ENCODE peak calls at places on chromosomes 5 and 9, in four cellular contexts. U is ELR; A is CD8-positive, alpha-beta T cell; Q is NCI-H2081. G is an unnamed sample.

GRCh38 chr5:176719113-176719814 is 72.0 kb downstream of the TSPAN17 start:
- DNase-seq in U (no peak), A (no peak), Q (no peak), G (no peak)

GRCh38 chr5:73540192-73540591 is 25.2 kb downstream of the ANKRA2 start:
- DNase-seq in U (peak), A (no peak), Q (no peak), G (peak)

GRCh38 chr9:105625088-105625487 is 37.2 kb upstream of the TAL2 start:
- DNase-seq in U (no peak), A (no peak), Q (no peak), G (no peak)

GRCh38 chr9:110714314-110714713 is 45.7 kb downstream of the MUSK start:
- DNase-seq in U (peak), A (no peak), Q (no peak), G (no peak)

GRCh38 chr5:56549096-56549886 is 266.1 kb upstream of the MAP3K1 start:
- DNase-seq in U (no peak), A (no peak), Q (no peak), G (no peak)

GRCh38 chr9:3894764-3895163 is 369.0 kb upstream of the RFX3 start:
- DNase-seq in U (peak), A (no peak), Q (no peak), G (peak)

GRCh38 chr5:5822729-5823257 is 400.3 kb downstream of the ICE1 start:
- DNase-seq in U (no peak), A (no peak), Q (no peak), G (no peak)

GRCh38 chr9:115262952-115263351 is 145.0 kb upstream of the TNC start:
- DNase-seq in U (peak), A (no peak), Q (peak), G (peak)

GRCh38 chr5:110386782-110387181 is 339.7 kb downstream of the TMEM232 start:
- DNase-seq in U (peak), A (no peak), Q (no peak), G (peak)

GRCh38 chr5:123520677-123521247 is 8.8 kb downstream of the CSNK1G3 start:
- DNase-seq in U (no peak), A (no peak), Q (no peak), G (no peak)

GRCh38 chr9:115364991-115365390 is 247.0 kb upstream of the TNC start:
- DNase-seq in U (peak), A (no peak), Q (no peak), G (no peak)

GRCh38 chr5:90558344-90559192 is at the start of gene ADGRV1:
- DNase-seq in U (peak), A (no peak), Q (peak), G (peak)

GRCh38 chr5:145295236-145295635 is 539.9 kb downstream of the PRELID2 start:
- DNase-seq in U (no peak), A (no peak), Q (no peak), G (peak)

GRCh38 chr9:95450171-95451107 is 66.3 kb downstream of the PTCH1 start:
- DNase-seq in U (no peak), A (no peak), Q (no peak), G (no peak)

GRCh38 chr9:129944501-129945116 is 98.4 kb downstream of the FNBP1 start:
- DNase-seq in U (no peak), A (peak), Q (no peak), G (no peak)

GRCh38 chr9:133701321-133701980 is 36.7 kb downstream of the SARDH start:
- DNase-seq in U (no peak), A (peak), Q (no peak), G (no peak)

GRCh38 chr9:6902423-6902822 is 144.7 kb downstream of the KDM4C start:
- DNase-seq in U (peak), A (no peak), Q (no peak), G (peak)

GRCh38 chr5:124056326-124057160 is 544.6 kb downstream of the CSNK1G3 start:
- DNase-seq in U (no peak), A (no peak), Q (no peak), G (peak)

GRCh38 chr5:139637438-139638089 is 10.6 kb upstream of the CXXC5 start:
- DNase-seq in U (peak), A (peak), Q (peak), G (peak)

GRCh38 chr5:669111-669841 is 23.9 kb downstream of the TPPP start:
- DNase-seq in U (no peak), A (no peak), Q (no peak), G (peak)

G was measured in LHCN-M2.